ENCODE peak calls at places on chromosomes 11 and 22, in four cellular contexts. P is IMR-90, Q is mesenchymal stem cell, X is H1. R is an unnamed sample.

GRCh38 chr11:10108901-10109665 is 184.9 kb downstream of the SBF2 start:
- DNase-seq in P (peak), X (no peak), Q (no peak), R (no peak)

GRCh38 chr11:65434057-65434666 is 11.6 kb downstream of the NEAT1 start:
- DNase-seq in Q (peak), X (no peak), P (peak), R (no peak)

GRCh38 chr11:113514856-113515255 is 39.7 kb upstream of the DRD2 start:
- DNase-seq in P (no peak), Q (no peak), X (no peak), R (no peak)

GRCh38 chr11:7910389-7910788 is 20.7 kb downstream of the OR10A6 start:
- DNase-seq in Q (no peak), P (no peak), X (no peak), R (no peak)

GRCh38 chr11:69509381-69509780 is 27.9 kb downstream of the LINC01488 start:
- DNase-seq in P (no peak), Q (no peak), X (no peak), R (no peak)

GRCh38 chr11:34150494-34151151 is 45.2 kb downstream of the NAT10 start:
- DNase-seq in P (no peak), Q (no peak), X (no peak), R (no peak)

GRCh38 chr11:77515483-77515882 is 41.6 kb upstream of the PAK1 start:
- DNase-seq in X (peak), P (no peak), Q (no peak), R (no peak)

GRCh38 chr11:95067042-95067827 is 516 bp downstream of the SRSF8 start:
- DNase-seq in Q (peak), X (peak), P (peak), R (peak)

GRCh38 chr22:31192513-31192912 is 19.6 kb upstream of the LIMK2 start:
- DNase-seq in Q (peak), P (peak), X (no peak), R (no peak)

GRCh38 chr11:112797653-112798293 is 163.4 kb upstream of the NCAM1 start:
- DNase-seq in Q (peak), P (no peak), X (peak), R (peak)

GRCh38 chr11:2807801-2808241 is 77.8 kb downstream of the CDKN1C start:
- DNase-seq in Q (no peak), P (no peak), X (no peak), R (no peak)

GRCh38 chr11:74123008-74123448 is 47.8 kb downstream of the C2CD3 start:
- DNase-seq in P (peak), Q (no peak), X (no peak), R (no peak)

GRCh38 chr11:110119317-110119716 is 26.1 kb downstream of the ZC3H12C start:
- DNase-seq in P (no peak), X (no peak), Q (no peak), R (no peak)

GRCh38 chr22:50606561-50607365 is 6.2 kb downstream of the MAPK8IP2 start:
- DNase-seq in X (no peak), P (no peak), Q (no peak), R (no peak)

GRCh38 chr11:9385288-9385902 is 943 bp downstream of the IPO7 start:
- DNase-seq in X (no peak), P (no peak), Q (no peak), R (no peak)

GRCh38 chr11:3154001-3154599 is 11.0 kb downstream of the OSBPL5 start:
- DNase-seq in Q (no peak), P (no peak), X (no peak), R (no peak)

GRCh38 chr22:45892681-45893461 is 84.1 kb downstream of the WNT7B start:
- DNase-seq in P (no peak), X (no peak), Q (no peak), R (no peak)

GRCh38 chr11:76984741-76985140 is 49.5 kb upstream of the B3GNT6 start:
- DNase-seq in X (no peak), Q (no peak), P (no peak), R (no peak)

GRCh38 chr22:46969491-46969890 is 207.0 kb downstream of the TBC1D22A start:
- DNase-seq in Q (no peak), P (no peak), X (no peak), R (no peak)

GRCh38 chr22:35561796-35562526 is 21.3 kb downstream of the RASD2 start:
- DNase-seq in X (no peak), P (peak), Q (peak), R (no peak)

GRCh38 chr11:46966773-46967172 is 30.2 kb downstream of the CSTPP1 start:
- DNase-seq in Q (no peak), X (no peak), P (no peak), R (no peak)

GRCh38 chr22:31085493-31085824 is 4.3 kb downstream of the SMTN start:
- DNase-seq in P (no peak), Q (no peak), X (no peak), R (no peak)

GRCh38 chr11:79087238-79087956 is 353.4 kb downstream of the TENM4 start:
- DNase-seq in Q (peak), X (no peak), P (peak), R (peak)

GRCh38 chr11:5679811-5680210 is 5.1 kb downstream of the TRIM5 start:
- DNase-seq in Q (no peak), X (no peak), P (no peak), R (no peak)

GRCh38 chr11:10373340-10373739 is 68.5 kb downstream of the ADM start:
- DNase-seq in X (peak), Q (peak), P (peak), R (no peak)

GRCh38 chr11:102868359-102868758 is 6.4 kb downstream of the MMP12 start:
- DNase-seq in P (peak), X (no peak), Q (peak), R (no peak)

GRCh38 chr11:66318576-66318970 is 1.7 kb upstream of the CD248 start:
- DNase-seq in P (no peak), Q (no peak), X (no peak), R (no peak)

GRCh38 chr11:34512810-34513673 is 552 bp downstream of the ELF5 start:
- DNase-seq in X (peak), Q (peak), P (peak), R (peak)

GRCh38 chr11:128658499-128658898 is 35.4 kb upstream of the FLI1 start:
- DNase-seq in Q (no peak), X (no peak), P (no peak), R (no peak)

GRCh38 chr11:115221461-115222069 is 282.6 kb downstream of the CADM1 start:
- DNase-seq in X (no peak), Q (no peak), P (no peak), R (no peak)

GRCh38 chr11:115222863-115223530 is 281.2 kb downstream of the CADM1 start:
- DNase-seq in P (no peak), X (no peak), Q (no peak), R (no peak)

GRCh38 chr11:115220881-115221280 is 283.3 kb downstream of the CADM1 start:
- DNase-seq in P (no peak), X (no peak), Q (no peak), R (no peak)

GRCh38 chr11:115220423-115220822 is 283.8 kb downstream of the CADM1 start:
- DNase-seq in Q (no peak), P (no peak), X (no peak), R (no peak)

DNA sequence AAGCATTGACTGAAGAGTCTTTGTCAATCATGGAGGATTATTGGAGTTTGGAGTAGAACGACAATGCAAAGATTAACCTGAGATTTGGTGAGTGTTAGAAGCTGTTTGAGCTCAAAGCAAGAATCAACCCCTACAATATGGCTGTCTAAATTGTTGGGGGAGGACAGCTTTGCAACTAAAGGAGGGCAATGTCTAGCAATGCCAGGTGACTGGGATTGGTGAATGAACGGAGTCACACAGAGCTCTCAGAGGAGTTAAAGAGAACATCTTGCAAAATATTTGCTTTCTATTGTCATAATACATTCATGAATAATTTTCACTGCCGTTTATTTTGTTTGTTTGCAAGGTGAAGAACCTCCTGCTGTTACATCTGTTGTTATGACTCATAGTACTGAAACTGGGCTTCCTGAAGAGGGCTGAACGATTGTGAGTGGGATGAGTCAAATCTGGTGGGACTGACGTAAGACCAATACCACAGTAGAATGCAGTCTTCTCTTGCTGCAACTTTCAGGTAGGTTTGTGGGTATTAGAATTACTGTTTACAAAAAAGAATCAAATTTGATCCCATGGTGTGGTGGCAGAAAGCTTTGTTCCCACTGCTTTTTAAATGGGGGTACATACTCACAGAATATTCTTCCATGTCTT is 281.9 kb downstream of the CADM1 start:
- DNase-seq in P (peak), Q (peak), X (no peak), R (no peak)
- H3K27ac ChIP-seq in P (no peak), Q (peak), X (peak), R (no peak)

DNA sequence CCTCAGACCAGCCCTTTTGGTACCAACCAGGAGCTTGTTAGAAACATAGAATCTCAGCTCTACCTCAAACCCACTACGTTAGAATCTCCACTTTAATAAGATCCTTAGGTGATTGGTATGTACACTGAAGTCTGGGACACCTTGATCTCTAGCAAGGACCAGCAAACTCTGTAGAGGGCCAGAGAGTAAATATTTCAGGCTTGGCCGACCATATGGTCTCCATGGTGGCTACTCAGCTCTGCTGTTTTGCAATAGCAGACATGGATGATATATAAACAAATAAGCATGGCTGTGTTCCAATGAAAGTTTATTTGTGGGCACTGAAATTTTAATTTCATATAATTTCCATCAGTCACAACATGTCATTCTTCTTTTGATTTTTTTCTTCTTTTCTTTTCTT is 23.9 kb downstream of the UBASH3B start:
- DNase-seq in X (no peak), P (no peak), Q (no peak), R (no peak)
- H4K91ac ChIP-seq in X (no peak), P (no peak), Q (no peak), R (no peak)

GRCh38 chr22:23801886-23802377 is 15.2 kb downstream of the SMARCB1 start:
- DNase-seq in P (no peak), X (no peak), Q (no peak), R (no peak)

GRCh38 chr22:23804781-23805291 is 18.1 kb downstream of the SMARCB1 start:
- DNase-seq in X (no peak), P (no peak), Q (no peak), R (no peak)

GRCh38 chr22:23800297-23801237 is 13.8 kb downstream of the SMARCB1 start:
- DNase-seq in Q (no peak), X (no peak), P (no peak), R (no peak)

GRCh38 chr22:23803001-23803819 is 16.4 kb downstream of the SMARCB1 start:
- DNase-seq in X (no peak), P (no peak), Q (no peak), R (no peak)

DNA sequence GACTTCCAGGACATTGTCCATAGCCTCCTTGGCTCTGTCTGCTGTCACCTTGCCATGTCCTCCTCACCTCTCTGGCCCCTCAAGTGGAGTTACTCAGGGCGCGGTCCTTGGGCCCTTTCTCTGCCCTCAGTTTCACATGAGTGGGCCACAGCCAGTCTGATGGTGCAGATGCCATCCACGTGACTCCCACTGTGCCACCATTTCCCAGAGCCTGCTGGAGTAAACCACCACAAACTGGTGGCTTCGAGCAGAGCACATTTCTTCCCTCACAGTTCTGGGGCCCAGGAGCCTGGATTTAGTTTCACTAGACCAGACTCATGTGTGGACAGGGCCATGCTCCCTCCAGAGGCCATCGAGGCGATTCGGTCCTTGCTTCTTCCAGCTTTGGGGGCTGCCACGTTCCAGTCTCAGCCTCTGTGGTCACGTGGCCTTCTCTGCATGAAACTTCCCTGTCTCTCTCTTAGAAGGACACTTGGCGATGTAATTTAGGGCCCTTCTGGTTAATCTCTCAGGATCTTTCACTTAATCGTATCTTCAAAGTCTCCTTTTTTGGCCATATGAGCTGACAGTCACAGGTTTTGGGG is 14.6 kb downstream of the SMARCB1 start:
- DNase-seq in P (no peak), X (no peak), Q (no peak), R (no peak)
- H3K27ac ChIP-seq in P (no peak), X (no peak), Q (no peak), R (no peak)

DNA sequence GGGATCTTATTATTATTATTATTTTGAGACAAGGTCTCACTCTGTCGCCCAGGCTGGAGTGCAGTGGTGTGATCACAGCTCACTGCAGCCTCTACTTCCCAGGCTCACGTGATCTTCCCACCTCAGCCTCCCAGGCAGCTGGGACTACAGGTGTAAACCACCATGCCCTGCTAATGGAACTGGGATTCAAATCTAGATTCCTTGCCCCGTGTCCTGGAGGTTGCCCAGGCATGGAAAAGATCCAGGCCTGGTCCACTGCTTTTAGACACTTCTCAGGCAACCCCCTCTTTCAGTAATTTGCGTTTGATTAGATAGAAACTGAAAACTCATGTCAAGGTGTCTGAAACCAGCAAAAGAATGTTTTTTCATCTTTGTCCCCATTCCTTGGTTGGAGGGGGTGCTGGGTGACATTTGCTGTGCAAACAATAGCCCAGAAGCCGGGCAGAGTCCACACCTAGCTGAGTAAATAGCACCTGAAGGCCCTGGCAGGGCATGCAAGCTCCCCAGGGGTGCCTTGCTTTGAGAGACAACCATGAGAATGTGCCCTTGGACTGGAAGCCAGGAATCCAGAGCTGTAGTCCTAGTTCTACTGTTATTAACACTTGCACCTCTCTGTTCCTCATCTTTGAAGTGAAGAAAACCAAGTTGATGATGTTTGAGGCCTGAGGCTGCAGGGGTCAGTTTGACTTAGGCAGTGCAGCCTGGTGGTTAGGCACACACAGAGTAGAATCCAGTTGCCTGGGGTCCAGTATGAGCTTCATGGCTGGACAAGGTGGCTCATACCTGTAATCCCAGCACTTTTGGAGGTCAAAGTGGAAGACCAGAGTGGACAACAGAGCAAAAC is 19.1 kb upstream of the XBP1 start:
- DNase-seq in P (no peak), Q (no peak), X (no peak), R (no peak)
- H4K91ac ChIP-seq in P (no peak), Q (no peak), X (no peak), R (no peak)

GRCh38 chr11:62804310-62805043 is 763 bp downstream of the NXF1 start:
- DNase-seq in P (peak), Q (peak), X (no peak), R (no peak)
- H3K27ac ChIP-seq in P (peak), Q (peak), X (no peak), R (no peak)

GRCh38 chr11:119093951-119094815 is 7.5 kb downstream of the DPAGT1 start:
- DNase-seq in X (peak), Q (peak), P (peak), R (no peak)
- H4K91ac ChIP-seq in X (no peak), Q (no peak), P (no peak), R (no peak)

GRCh38 chr11:129960216-129961214 is 42.1 kb downstream of the PRDM10 start:
- DNase-seq in Q (peak), X (no peak), P (peak), R (no peak)
- H3K27ac ChIP-seq in Q (no peak), X (no peak), P (no peak), R (no peak)

GRCh38 chr11:17075506-17075905 is 2.0 kb downstream of the RPS13 start:
- DNase-seq in X (no peak), Q (no peak), P (no peak), R (no peak)

GRCh38 chr11:17073370-17074027 is 4.0 kb downstream of the RPS13 start:
- DNase-seq in P (no peak), Q (no peak), X (no peak), R (no peak)

GRCh38 chr11:17076517-17077239 is 789 bp downstream of the RPS13 start:
- DNase-seq in P (peak), X (no peak), Q (peak), R (no peak)

GRCh38 chr11:17077240-17077519 is 287 bp downstream of the RPS13 start:
- DNase-seq in X (no peak), P (no peak), Q (no peak), R (no peak)

GRCh38 chr11:17077520-17078401 is at the start of gene RPS13:
- DNase-seq in X (peak), Q (peak), P (peak), R (peak)
- H4K91ac ChIP-seq in X (peak), Q (peak), P (peak), R (peak)